ENCODE peak calls at places on chromosome 10, in ten cellular contexts. O is brain microvascular endothelial cell; X is T-helper 9 cell; J is effector CD4-positive, alpha-beta T cell; G is prostate gland; P is GM18507; B is PC-3; M is AG04449; Y is uterus; Q is IMR-90. C is an unnamed sample.

GRCh38 chr10:55500931-55501559 is 700.0 kb upstream of the PCDH15 start:
- DNase-seq in J (no peak), Q (no peak), B (peak), G (no peak), X (no peak), Y (no peak), P (no peak), O (peak), M (no peak), C (peak)

GRCh38 chr10:132322621-132323048 is 9.4 kb upstream of the LRRC27 start:
- DNase-seq in X (no peak), M (no peak), B (no peak), O (no peak), P (no peak), Y (no peak), G (no peak), J (no peak), Q (peak), C (no peak)

GRCh38 chr10:6400331-6400730 is 179.7 kb downstream of the PRKCQ start:
- DNase-seq in Q (no peak), G (no peak), P (no peak), B (no peak), X (no peak), Y (no peak), M (no peak), O (no peak), J (no peak), C (no peak)

GRCh38 chr10:35079267-35079666 is 10.9 kb downstream of the CUL2 start:
- DNase-seq in Y (no peak), B (no peak), P (no peak), M (no peak), O (no peak), J (no peak), X (no peak), Q (no peak), G (no peak), C (no peak)

GRCh38 chr10:44259090-44259874 is 125.6 kb downstream of the CXCL12 start:
- DNase-seq in Q (no peak), Y (no peak), O (no peak), M (no peak), X (no peak), G (no peak), P (no peak), J (no peak), B (no peak), C (no peak)

GRCh38 chr10:102347236-102347828 is 48.2 kb upstream of the NFKB2 start:
- DNase-seq in Q (peak), O (peak), Y (peak), P (no peak), G (peak), B (peak), X (no peak), M (no peak), J (no peak), C (peak)

GRCh38 chr10:28463676-28464395 is 69.1 kb upstream of the WAC start:
- DNase-seq in Q (no peak), P (no peak), M (no peak), B (no peak), G (peak), O (no peak), X (no peak), Y (no peak), J (no peak), C (no peak)

GRCh38 chr10:60480865-60481563 is 91.3 kb upstream of the ANK3 start:
- DNase-seq in O (peak), M (peak), P (no peak), J (no peak), X (no peak), Q (peak), G (peak), Y (no peak), B (peak), C (no peak)

C was measured in SK-N-DZ.